ENCODE peak calls at places on chromosomes 7 and 10, in eight cellular contexts. One of them, this sample, is unnamed.

GRCh38 chr7:141729020-141729419 is 9.1 kb upstream of the SSBP1 start:
- DNase-seq in heart left ventricle: no peak
- DNase-seq in A549: no peak
- DNase-seq in HCT116: no peak
- DNase-seq in body of pancreas: no peak
- DNase-seq in transverse colon: no peak
- DNase-seq in right lobe of liver: no peak
- DNase-seq in spleen: no peak
- DNase-seq in this sample: no peak

GRCh38 chr10:42149722-42150427 is 488.5 kb downstream of the ZNF33B start:
- DNase-seq in heart left ventricle: no peak
- DNase-seq in A549: no peak
- DNase-seq in HCT116: no peak
- DNase-seq in body of pancreas: no peak
- DNase-seq in transverse colon: no peak
- DNase-seq in right lobe of liver: no peak
- DNase-seq in spleen: peak; percentile 56
- DNase-seq in this sample: no peak

GRCh38 chr10:58023341-58024073 is 244.2 kb downstream of the IPMK start:
- DNase-seq in heart left ventricle: no peak
- DNase-seq in A549: peak; percentile 83
- DNase-seq in HCT116: no peak
- DNase-seq in body of pancreas: no peak
- DNase-seq in transverse colon: no peak
- DNase-seq in right lobe of liver: no peak
- DNase-seq in spleen: no peak
- DNase-seq in this sample: no peak

GRCh38 chr7:135763261-135763660 is 14.6 kb upstream of the FAM180A start:
- DNase-seq in heart left ventricle: no peak
- DNase-seq in A549: no peak
- DNase-seq in HCT116: no peak
- DNase-seq in body of pancreas: no peak
- DNase-seq in transverse colon: no peak
- DNase-seq in right lobe of liver: no peak
- DNase-seq in spleen: no peak
- DNase-seq in this sample: no peak

GRCh38 chr7:26861050-26861449 is 3.3 kb downstream of the SKAP2 start:
- DNase-seq in heart left ventricle: no peak
- DNase-seq in A549: no peak
- DNase-seq in HCT116: no peak
- DNase-seq in body of pancreas: no peak
- DNase-seq in transverse colon: no peak
- DNase-seq in right lobe of liver: no peak
- DNase-seq in spleen: no peak
- DNase-seq in this sample: no peak

GRCh38 chr7:112080441-112080840 is 125.8 kb downstream of the DOCK4 start:
- DNase-seq in heart left ventricle: no peak
- DNase-seq in A549: peak; percentile 94
- DNase-seq in HCT116: no peak
- DNase-seq in body of pancreas: no peak
- DNase-seq in transverse colon: no peak
- DNase-seq in right lobe of liver: no peak
- DNase-seq in spleen: no peak
- DNase-seq in this sample: no peak

GRCh38 chr7:136293272-136293671 is 316.1 kb upstream of the MTPN start:
- DNase-seq in heart left ventricle: no peak
- DNase-seq in A549: no peak
- DNase-seq in HCT116: no peak
- DNase-seq in body of pancreas: no peak
- DNase-seq in transverse colon: no peak
- DNase-seq in right lobe of liver: no peak
- DNase-seq in spleen: no peak
- DNase-seq in this sample: no peak

GRCh38 chr7:151123485-151124204 is 37.4 kb downstream of the AGAP3 start:
- DNase-seq in heart left ventricle: peak; percentile 89
- DNase-seq in A549: peak; percentile 85
- DNase-seq in HCT116: peak; percentile 66
- DNase-seq in body of pancreas: peak; percentile 89
- DNase-seq in transverse colon: peak; percentile 88
- DNase-seq in right lobe of liver: peak; percentile 81
- DNase-seq in spleen: peak; percentile 93
- DNase-seq in this sample: peak; percentile 91

GRCh38 chr10:60986779-60987178 is 42.8 kb upstream of the RHOBTB1 start:
- DNase-seq in heart left ventricle: no peak
- DNase-seq in A549: no peak
- DNase-seq in HCT116: no peak
- DNase-seq in body of pancreas: no peak
- DNase-seq in transverse colon: no peak
- DNase-seq in right lobe of liver: no peak
- DNase-seq in spleen: no peak
- DNase-seq in this sample: no peak

GRCh38 chr7:137254766-137255165 is 88.8 kb downstream of the PTN start:
- DNase-seq in heart left ventricle: no peak
- DNase-seq in A549: no peak
- DNase-seq in HCT116: no peak
- DNase-seq in body of pancreas: no peak
- DNase-seq in transverse colon: no peak
- DNase-seq in right lobe of liver: no peak
- DNase-seq in spleen: no peak
- DNase-seq in this sample: no peak

GRCh38 chr7:47516985-47517590 is 64.8 kb downstream of the TNS3 start:
- DNase-seq in heart left ventricle: no peak
- DNase-seq in A549: no peak
- DNase-seq in HCT116: no peak
- DNase-seq in body of pancreas: peak; percentile 74
- DNase-seq in transverse colon: peak; percentile 70
- DNase-seq in right lobe of liver: no peak
- DNase-seq in spleen: peak; percentile 30
- DNase-seq in this sample: no peak

GRCh38 chr10:59290448-59290847 is 71.9 kb downstream of the FAM13C start:
- DNase-seq in heart left ventricle: no peak
- DNase-seq in A549: no peak
- DNase-seq in HCT116: no peak
- DNase-seq in body of pancreas: no peak
- DNase-seq in transverse colon: no peak
- DNase-seq in right lobe of liver: no peak
- DNase-seq in spleen: no peak
- DNase-seq in this sample: no peak

GRCh38 chr7:73698410-73698809 is 15.0 kb downstream of the BUD23 start:
- DNase-seq in heart left ventricle: no peak
- DNase-seq in A549: no peak
- DNase-seq in HCT116: no peak
- DNase-seq in body of pancreas: no peak
- DNase-seq in transverse colon: no peak
- DNase-seq in right lobe of liver: no peak
- DNase-seq in spleen: no peak
- DNase-seq in this sample: no peak

GRCh38 chr7:91634485-91635177 is 245.9 kb downstream of the MTERF1 start:
- DNase-seq in heart left ventricle: no peak
- DNase-seq in A549: no peak
- DNase-seq in HCT116: no peak
- DNase-seq in body of pancreas: no peak
- DNase-seq in transverse colon: no peak
- DNase-seq in right lobe of liver: no peak
- DNase-seq in spleen: no peak
- DNase-seq in this sample: no peak

GRCh38 chr10:68792115-68792514 is 35.2 kb upstream of the STOX1 start:
- DNase-seq in heart left ventricle: no peak
- DNase-seq in A549: no peak
- DNase-seq in HCT116: no peak
- DNase-seq in body of pancreas: no peak
- DNase-seq in transverse colon: no peak
- DNase-seq in right lobe of liver: no peak
- DNase-seq in spleen: no peak
- DNase-seq in this sample: no peak

DNA sequence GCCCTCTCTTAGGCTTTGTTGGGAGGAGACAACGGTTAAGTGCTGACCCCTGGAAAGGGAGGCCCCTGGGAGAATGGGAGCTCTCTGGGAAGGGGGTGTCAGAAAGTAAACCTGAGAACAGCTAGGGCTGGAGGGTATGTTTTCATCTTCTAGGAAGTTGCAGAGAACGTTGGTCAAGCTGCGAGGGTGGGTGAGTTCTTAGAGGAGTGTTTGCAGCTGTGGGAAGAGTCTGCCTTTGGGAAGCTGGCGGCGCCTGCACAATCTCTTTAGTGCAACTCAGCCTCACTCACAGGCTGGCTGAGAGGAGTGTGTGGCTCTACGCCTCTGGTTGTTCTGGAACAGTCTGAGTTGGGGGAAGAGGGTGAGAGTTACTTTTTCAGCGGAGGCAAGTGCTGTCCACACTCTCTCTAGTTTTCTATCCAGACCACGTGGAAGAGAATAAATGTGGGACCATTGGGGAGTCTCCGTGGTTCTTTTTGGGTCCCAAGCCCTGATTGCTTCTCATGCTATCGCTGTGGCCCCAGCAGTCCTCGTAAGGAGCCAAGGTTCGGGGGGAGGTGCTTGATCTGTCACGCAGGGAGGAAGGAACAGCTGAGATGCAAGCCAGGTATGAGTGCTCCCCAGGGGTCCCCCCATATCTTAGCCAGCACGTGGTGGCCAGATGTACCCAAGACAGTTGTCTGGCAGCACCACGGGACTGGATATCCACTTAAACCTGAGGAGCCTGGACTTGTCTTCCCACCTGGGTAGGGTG is 237.2 kb downstream of the BUB3 start:
- DNase-seq in heart left ventricle: no peak
- DNase-seq in A549: no peak
- DNase-seq in HCT116: no peak
- DNase-seq in body of pancreas: no peak
- DNase-seq in transverse colon: no peak
- DNase-seq in right lobe of liver: no peak
- DNase-seq in spleen: no peak
- DNase-seq in this sample: no peak
- TF ChIP-seq POLR2A in heart left ventricle: no peak
- TF ChIP-seq POLR2A in A549: no peak
- TF ChIP-seq POLR2A in HCT116: no peak
- TF ChIP-seq POLR2A in body of pancreas: no peak
- TF ChIP-seq POLR2A in transverse colon: no peak
- TF ChIP-seq POLR2A in right lobe of liver: no peak
- TF ChIP-seq POLR2A in spleen: no peak
- TF ChIP-seq POLR2A in this sample: no peak

DNA sequence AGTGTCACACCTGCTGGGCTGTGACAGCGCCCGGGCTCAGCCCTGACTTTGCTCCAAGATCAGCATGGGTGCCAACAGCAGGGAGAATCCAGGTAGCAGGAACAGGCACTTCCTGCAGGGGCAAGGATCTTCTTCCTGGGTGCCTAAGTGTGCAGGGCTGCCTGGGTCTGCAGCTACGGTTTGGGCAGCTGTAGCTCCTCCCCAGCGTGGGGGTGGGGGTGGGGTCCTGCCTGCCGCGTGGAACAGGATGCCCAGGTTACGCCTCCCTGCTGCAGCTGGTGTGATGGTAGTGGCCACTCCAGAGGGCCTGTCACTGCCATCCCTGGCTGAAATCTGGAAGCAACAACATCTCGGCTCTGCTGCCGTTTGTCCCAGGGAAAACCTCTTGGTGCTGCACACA is 269.3 kb downstream of the DNAJB6 start:
- DNase-seq in heart left ventricle: no peak
- DNase-seq in A549: no peak
- DNase-seq in HCT116: no peak
- DNase-seq in body of pancreas: no peak
- DNase-seq in transverse colon: no peak
- DNase-seq in right lobe of liver: no peak
- DNase-seq in spleen: no peak
- DNase-seq in this sample: no peak
- H3K27ac ChIP-seq in heart left ventricle: no peak overlapping the region
- H3K27ac ChIP-seq in A549: no peak overlapping the region
- H3K27ac ChIP-seq in HCT116: no peak overlapping the region
- H3K27ac ChIP-seq in body of pancreas: no peak overlapping the region
- H3K27ac ChIP-seq in transverse colon: no peak overlapping the region
- H3K27ac ChIP-seq in right lobe of liver: no peak overlapping the region
- H3K27ac ChIP-seq in spleen: no peak overlapping the region
- H3K27ac ChIP-seq in this sample: no peak overlapping the region

GRCh38 chr7:107570298-107570697 is 6.5 kb downstream of the DUS4L start:
- DNase-seq in heart left ventricle: no peak
- DNase-seq in A549: no peak
- DNase-seq in HCT116: no peak
- DNase-seq in body of pancreas: no peak
- DNase-seq in transverse colon: no peak
- DNase-seq in right lobe of liver: no peak
- DNase-seq in spleen: no peak
- DNase-seq in this sample: no peak
- TF ChIP-seq POLR2A in heart left ventricle: no peak
- TF ChIP-seq POLR2A in A549: no peak
- TF ChIP-seq POLR2A in HCT116: no peak
- TF ChIP-seq POLR2A in body of pancreas: no peak
- TF ChIP-seq POLR2A in transverse colon: no peak
- TF ChIP-seq POLR2A in right lobe of liver: no peak
- TF ChIP-seq POLR2A in spleen: no peak
- TF ChIP-seq POLR2A in this sample: no peak

GRCh38 chr7:105097619-105098018 is 83.6 kb downstream of the KMT2E start:
- DNase-seq in heart left ventricle: no peak
- DNase-seq in A549: peak; percentile 33
- DNase-seq in HCT116: no peak
- DNase-seq in body of pancreas: no peak
- DNase-seq in transverse colon: no peak
- DNase-seq in right lobe of liver: no peak
- DNase-seq in spleen: no peak
- DNase-seq in this sample: no peak

GRCh38 chr7:105101864-105102263 is 87.9 kb downstream of the KMT2E start:
- DNase-seq in heart left ventricle: no peak
- DNase-seq in A549: no peak
- DNase-seq in HCT116: no peak
- DNase-seq in body of pancreas: no peak
- DNase-seq in transverse colon: no peak
- DNase-seq in right lobe of liver: no peak
- DNase-seq in spleen: no peak
- DNase-seq in this sample: no peak

GRCh38 chr7:105096306-105096705 is 82.3 kb downstream of the KMT2E start:
- DNase-seq in heart left ventricle: no peak
- DNase-seq in A549: no peak
- DNase-seq in HCT116: no peak
- DNase-seq in body of pancreas: no peak
- DNase-seq in transverse colon: no peak
- DNase-seq in right lobe of liver: no peak
- DNase-seq in spleen: no peak
- DNase-seq in this sample: no peak

GRCh38 chr7:105102557-105103352 is 88.8 kb downstream of the KMT2E start:
- DNase-seq in heart left ventricle: no peak
- DNase-seq in A549: no peak
- DNase-seq in HCT116: no peak
- DNase-seq in body of pancreas: no peak
- DNase-seq in transverse colon: no peak
- DNase-seq in right lobe of liver: no peak
- DNase-seq in spleen: no peak
- DNase-seq in this sample: no peak

DNA sequence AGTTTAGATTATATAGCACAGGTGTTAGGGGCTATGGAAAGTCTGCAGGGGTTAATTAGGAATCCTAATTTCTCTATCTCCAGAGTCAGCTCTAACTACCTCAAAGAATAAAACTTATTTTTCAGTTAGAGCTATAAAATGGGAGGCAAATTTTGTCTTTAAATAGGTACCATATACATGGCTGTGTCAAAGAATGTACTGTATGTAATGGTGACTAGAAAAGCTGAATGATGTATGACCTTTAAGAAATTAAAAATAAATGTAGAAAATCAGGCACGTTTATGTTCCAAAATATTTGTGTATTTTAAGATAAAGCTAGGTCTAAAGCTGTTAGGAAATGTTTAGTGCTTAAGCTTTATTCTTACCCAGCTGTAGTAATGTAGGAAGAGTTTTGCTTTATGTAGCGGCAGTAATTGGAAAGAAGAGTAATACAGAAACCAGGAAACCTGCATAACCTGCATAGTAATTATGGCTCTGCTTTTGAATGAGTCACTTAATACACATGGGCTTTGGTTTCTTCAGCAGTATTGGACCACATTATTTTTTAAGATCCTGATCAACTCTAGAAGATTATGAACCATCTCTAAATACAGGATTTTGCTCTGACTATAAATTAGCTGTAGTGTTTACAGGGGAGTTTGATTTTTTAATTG is 85.0 kb downstream of the KMT2E start:
- DNase-seq in heart left ventricle: no peak
- DNase-seq in A549: no peak
- DNase-seq in HCT116: no peak
- DNase-seq in body of pancreas: no peak
- DNase-seq in transverse colon: no peak
- DNase-seq in right lobe of liver: no peak
- DNase-seq in spleen: no peak
- DNase-seq in this sample: no peak
- H3K27ac ChIP-seq in heart left ventricle: no peak overlapping the region
- H3K27ac ChIP-seq in A549: no peak overlapping the region
- H3K27ac ChIP-seq in HCT116: no peak overlapping the region
- H3K27ac ChIP-seq in body of pancreas: no peak overlapping the region
- H3K27ac ChIP-seq in transverse colon: no peak overlapping the region
- H3K27ac ChIP-seq in right lobe of liver: no peak overlapping the region
- H3K27ac ChIP-seq in spleen: no peak overlapping the region
- H3K27ac ChIP-seq in this sample: no peak overlapping the region

This sample was measured in sigmoid colon.